ENCODE peak calls at places on chromosome X, in nine cellular contexts. U is HepG2, H is adrenal gland, L is heart left ventricle, T is ovary, C is H54, V is endothelial cell of umbilical vein, R is IMR-90, O is HCT116. J is an unnamed sample.

GRCh38 chrX:667360-667759 is 36.8 kb downstream of the SHOX start:
- DNase-seq in U (no peak), H (no peak), L (no peak), T (no peak), C (no peak), V (no peak), R (no peak), O (no peak), J (no peak)

GRCh38 chrX:153226344-153227190 is 47.5 kb downstream of the MAGEA1 start:
- DNase-seq in U (no peak), H (peak), L (peak), T (peak), C (peak), V (no peak), R (peak), O (peak), J (no peak)

GRCh38 chrX:68556036-68556435 is 57.2 kb downstream of the YIPF6 start:
- DNase-seq in U (no peak), H (no peak), L (no peak), T (no peak), C (no peak), V (no peak), R (no peak), O (no peak), J (no peak)

GRCh38 chrX:23341452-23341851 is 6.8 kb downstream of the PTCHD1 start:
- DNase-seq in U (no peak), H (peak), L (no peak), T (no peak), C (no peak), V (no peak), R (no peak), O (no peak), J (no peak)

GRCh38 chrX:7147978-7148824 is at the start of gene PUDP:
- DNase-seq in U (peak), H (peak), L (peak), T (peak), C (peak), V (peak), R (peak), O (peak), J (no peak)

GRCh38 chrX:41982966-41983365 is 59.6 kb upstream of the CASK start:
- DNase-seq in U (no peak), H (no peak), L (no peak), T (no peak), C (no peak), V (no peak), R (no peak), O (no peak), J (no peak)

GRCh38 chrX:36159254-36159653 is 239.7 kb downstream of the CFAP47 start:
- DNase-seq in U (no peak), H (no peak), L (no peak), T (no peak), C (no peak), V (no peak), R (no peak), O (no peak), J (no peak)

GRCh38 chrX:110145305-110145704 is 142.4 kb downstream of the TMEM164 start:
- DNase-seq in U (no peak), H (no peak), L (no peak), T (no peak), C (no peak), V (no peak), R (no peak), O (no peak), J (no peak)

GRCh38 chrX:69133561-69134542 is 31.4 kb downstream of the PJA1 start:
- DNase-seq in U (peak), H (peak), L (no peak), T (peak), C (peak), V (peak), R (peak), O (peak), J (no peak)

GRCh38 chrX:151680805-151681204 is 14.5 kb upstream of the PRRG3 start:
- DNase-seq in U (peak), H (peak), L (no peak), T (peak), C (peak), V (peak), R (peak), O (peak), J (no peak)

GRCh38 chrX:69616520-69617203 is 749 bp downstream of the EDA start:
- DNase-seq in U (peak), H (peak), L (peak), T (peak), C (no peak), V (peak), R (no peak), O (no peak), J (no peak)

GRCh38 chrX:50691820-50692219 is 122.2 kb downstream of the SHROOM4 start:
- DNase-seq in U (peak), H (peak), L (no peak), T (no peak), C (peak), V (peak), R (peak), O (peak), J (no peak)

DNA sequence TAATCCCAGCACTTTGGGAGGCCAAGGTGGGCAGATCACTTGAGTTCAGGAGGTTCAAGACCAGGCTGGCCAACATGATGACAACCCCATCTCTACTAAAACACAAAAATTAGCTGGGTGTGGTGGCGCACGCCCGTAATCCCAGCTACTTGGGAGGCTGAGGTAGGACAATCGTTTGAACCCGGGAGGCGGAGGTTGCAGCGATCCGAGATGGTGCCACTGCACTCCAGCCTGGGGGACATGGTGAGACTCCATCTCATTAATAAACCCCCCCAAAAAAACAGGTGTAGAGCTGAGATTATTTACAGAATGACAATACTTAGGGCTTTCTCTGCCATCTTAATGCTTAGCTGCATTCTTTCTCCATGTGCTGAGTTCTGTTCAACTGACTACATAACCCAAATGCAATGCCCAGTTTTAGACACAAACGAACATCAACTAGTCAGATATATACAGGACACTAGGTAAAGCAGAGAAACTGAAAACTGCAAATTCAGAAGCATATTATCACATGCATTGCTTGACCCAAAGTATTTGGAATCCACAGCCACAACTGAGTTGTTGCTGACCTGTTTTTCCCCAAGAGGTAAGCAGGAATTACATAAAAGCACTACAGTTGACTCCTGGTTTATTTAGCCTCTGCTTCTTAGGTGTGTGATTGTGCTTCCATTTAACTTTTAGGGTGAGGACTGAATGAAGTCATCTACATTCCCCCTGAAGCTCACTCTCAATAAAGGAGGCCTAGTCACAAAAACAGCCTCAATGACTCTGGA is 12.1 kb downstream of the RBMX start:
- DNase-seq in U (no peak), H (no peak), L (no peak), T (no peak), C (no peak), V (no peak), R (no peak), O (no peak), J (no peak)
- TF ChIP-seq POLR2A in U (no peak), H (no peak), L (no peak), T (no peak), C (no peak), V (no peak), R (no peak), O (no peak), J (no peak)

GRCh38 chrX:102768984-102769761 is 48.6 kb downstream of the GPRASP3 start:
- DNase-seq in U (peak), H (peak), L (peak), T (peak), C (peak), V (peak), R (peak), O (peak), J (no peak)
- TF ChIP-seq POLR2A in U (peak), H (no peak), L (no peak), T (no peak), C (peak), V (no peak), R (peak), O (no peak), J (no peak)

GRCh38 chrX:47217121-47217851 is 1.2 kb upstream of the CDK16 start:
- DNase-seq in U (peak), H (peak), L (peak), T (no peak), C (no peak), V (no peak), R (peak), O (no peak), J (peak)

GRCh38 chrX:47218280-47218919 is at the start of gene CDK16:
- DNase-seq in U (peak), H (peak), L (peak), T (peak), C (peak), V (peak), R (peak), O (peak), J (no peak)

GRCh38 chrX:47217852-47218279 is 615 bp upstream of the CDK16 start:
- DNase-seq in U (peak), H (peak), L (peak), T (peak), C (peak), V (peak), R (peak), O (peak), J (no peak)

GRCh38 chrX:47221756-47222155 is 3.3 kb downstream of the CDK16 start:
- DNase-seq in U (no peak), H (no peak), L (no peak), T (no peak), C (no peak), V (no peak), R (no peak), O (no peak), J (no peak)

GRCh38 chrX:47218920-47219815 is 687 bp downstream of the CDK16 start:
- DNase-seq in U (no peak), H (peak), L (peak), T (peak), C (no peak), V (peak), R (no peak), O (no peak), J (no peak)
- TF ChIP-seq POLR2A in U (no peak), H (no peak), L (no peak), T (no peak), C (no peak), V (no peak), R (no peak), O (peak), J (no peak)

DNA sequence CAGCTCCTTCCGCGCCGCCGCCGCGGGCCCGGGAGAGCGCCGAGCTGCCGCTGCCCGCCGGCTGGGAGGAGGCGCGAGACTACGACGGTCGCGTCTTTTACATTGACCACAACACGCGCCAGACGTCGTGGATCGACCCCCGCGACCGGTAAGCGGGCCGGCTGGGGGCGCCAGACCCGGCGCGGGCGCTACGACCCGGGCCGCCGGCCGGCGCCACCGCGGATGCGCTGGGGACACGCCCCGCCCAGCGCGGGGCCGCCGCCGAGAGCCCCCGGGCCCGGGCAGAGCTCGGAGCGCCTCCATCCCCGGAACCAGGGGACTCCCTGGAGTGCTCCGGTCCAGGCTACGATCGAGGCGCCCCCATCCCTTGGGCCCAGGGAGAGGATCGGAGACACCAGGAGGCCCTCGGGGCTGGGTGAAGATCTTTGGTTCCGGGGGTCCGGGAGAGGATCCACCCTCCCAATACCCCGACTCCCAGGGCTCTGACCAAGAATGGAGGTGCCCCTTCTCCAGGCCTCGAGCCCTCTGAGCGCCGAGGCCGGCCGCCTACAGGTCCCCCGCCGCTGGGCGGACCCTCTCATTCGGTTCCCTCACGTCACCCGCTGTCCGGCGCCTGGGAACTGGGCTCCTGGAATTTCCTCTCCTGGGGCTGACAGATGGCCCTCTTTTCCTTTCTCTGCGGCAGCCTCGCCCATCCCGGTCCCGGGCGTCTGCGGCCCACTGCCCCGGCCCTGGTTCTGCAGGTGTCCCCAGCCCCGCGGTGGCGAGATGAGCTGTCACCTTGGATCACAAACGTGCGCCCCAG is 48.8 kb downstream of the CLDN34 start:
- DNase-seq in U (no peak), H (peak), L (peak), T (peak), C (no peak), V (peak), R (peak), O (no peak), J (no peak)
- TF ChIP-seq POLR2A in U (no peak), H (no peak), L (no peak), T (no peak), C (no peak), V (no peak), R (peak), O (no peak), J (no peak)

DNA sequence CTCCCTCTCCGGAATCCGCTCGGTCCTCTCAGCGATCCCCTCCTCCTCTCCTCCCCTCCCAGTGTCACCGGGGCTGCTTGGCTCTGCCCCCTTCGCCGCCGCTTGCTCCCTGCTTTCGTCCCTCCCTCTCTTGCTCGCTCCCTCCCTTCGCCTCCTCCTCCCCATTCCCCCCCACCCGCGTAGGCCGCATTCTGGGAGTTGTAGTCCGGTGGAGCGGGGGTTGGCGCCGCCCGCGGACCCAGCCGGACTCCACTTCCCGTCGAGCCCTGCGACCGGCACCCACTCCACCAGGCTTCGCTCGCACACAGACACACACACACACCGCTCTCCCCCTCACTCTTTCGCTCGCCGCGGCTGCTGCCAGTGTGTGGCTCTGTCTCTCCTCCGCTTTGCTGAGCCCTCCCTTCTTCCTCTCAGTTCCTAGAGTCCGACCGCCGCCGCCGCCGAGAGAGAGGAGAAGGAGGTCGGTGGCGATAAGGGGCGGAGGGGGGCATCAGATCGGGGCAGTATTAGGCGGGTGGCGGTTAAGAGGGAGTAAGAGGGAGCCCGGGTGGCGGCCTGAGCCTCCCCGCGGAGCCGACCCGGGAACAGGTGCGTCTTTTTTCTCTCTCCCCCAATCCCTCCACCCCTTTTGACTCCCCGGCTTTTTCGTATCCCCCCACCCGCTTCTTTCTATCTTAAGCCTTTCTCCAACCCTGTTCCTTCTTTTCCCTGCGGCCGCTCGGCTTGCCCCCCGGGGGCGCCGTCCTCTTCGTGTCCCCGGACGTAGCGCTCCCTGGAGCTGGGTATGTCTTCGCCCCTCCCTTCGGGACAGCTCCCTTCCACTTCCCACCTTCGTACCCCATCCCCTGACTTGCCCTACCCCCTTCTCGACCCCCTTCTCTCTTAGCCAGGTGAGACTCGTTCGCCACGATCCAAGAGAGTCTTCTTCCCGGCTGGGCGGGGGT is at the start of gene BCORL1:
- DNase-seq in U (peak), H (peak), L (peak), T (peak), C (peak), V (peak), R (peak), O (peak), J (peak)
- TF ChIP-seq POLR2A in U (peak), H (peak), L (no peak), T (peak), C (peak), V (peak), R (peak), O (peak), J (peak)

DNA sequence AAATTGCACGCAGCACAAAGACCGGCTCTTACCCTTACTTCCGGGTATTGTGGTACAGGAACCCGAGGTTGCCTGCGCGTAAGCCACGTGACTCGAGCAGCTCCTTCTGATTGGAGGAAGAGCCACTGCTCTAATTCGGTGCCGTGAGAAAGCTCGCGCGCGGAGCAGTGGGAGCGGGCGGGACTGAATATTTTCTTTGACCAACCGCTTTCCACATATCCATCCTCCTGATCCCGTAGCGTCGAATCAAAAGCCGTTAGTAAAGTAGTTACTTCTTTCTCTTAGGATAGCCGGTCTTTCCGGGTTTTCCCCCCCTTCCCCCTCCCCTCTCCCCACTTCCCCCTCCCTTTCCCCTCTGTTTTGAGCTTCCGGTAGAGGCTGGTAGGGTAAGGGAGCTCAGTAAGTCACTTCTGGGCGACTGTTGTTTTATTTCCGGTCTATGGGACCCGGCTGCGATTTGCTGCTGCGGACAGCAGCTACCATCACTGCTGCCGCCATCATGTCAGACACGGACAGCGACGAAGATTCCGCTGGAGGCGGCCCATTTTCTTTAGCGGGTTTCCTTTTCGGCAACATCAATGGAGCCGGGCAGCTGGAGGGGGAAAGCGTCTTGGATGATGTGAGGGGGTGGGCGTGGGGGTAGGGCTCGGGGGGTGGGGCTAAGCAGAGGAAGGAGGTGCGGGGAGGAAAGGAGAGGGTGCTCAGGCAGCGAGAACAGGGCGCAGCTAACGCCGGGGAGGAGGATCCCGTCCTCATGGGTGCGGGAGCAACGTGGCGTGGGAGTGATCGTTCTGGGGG is at the start of gene TAF1:
- DNase-seq in U (peak), H (peak), L (peak), T (peak), C (peak), V (peak), R (peak), O (peak), J (peak)
- TF ChIP-seq POLR2A in U (peak), H (peak), L (no peak), T (no peak), C (peak), V (peak), R (peak), O (no peak), J (no peak)

J was measured in vagina.